ENCODE peak calls at places on chromosomes 7 and 10, in four cellular contexts. One of them, this sample, is unnamed.
A peak's percentile ranks its signal among the peaks of the same experiment; 100 is the strongest.

GRCh38 chr10:121411006-121411405 is 187.2 kb downstream of the FGFR2 start:
- DNase-seq in K562: no peak
- DNase-seq in H1: no peak
- DNase-seq in GM12878: no peak
- DNase-seq in this sample: no peak

GRCh38 chr10:117535752-117536358 is 6.7 kb upstream of the EMX2 start:
- DNase-seq in H1: no peak
- DNase-seq in K562: no peak
- DNase-seq in GM12878: no peak
- DNase-seq in this sample: no peak

GRCh38 chr7:13077466-13077865 is 390.0 kb downstream of the ARL4A start:
- DNase-seq in K562: no peak
- DNase-seq in H1: no peak
- DNase-seq in GM12878: no peak
- DNase-seq in this sample: no peak

GRCh38 chr10:42996588-42996987 is 80.3 kb upstream of the RET start:
- DNase-seq in K562: no peak
- DNase-seq in H1: no peak
- DNase-seq in GM12878: no peak
- DNase-seq in this sample: no peak

GRCh38 chr7:199465-200249 is 7.3 kb downstream of the FAM20C start:
- DNase-seq in GM12878: no peak
- DNase-seq in K562: no peak
- DNase-seq in H1: no peak
- DNase-seq in this sample: no peak

GRCh38 chr10:123996302-123996701 is 97.1 kb downstream of the CHST15 start:
- DNase-seq in GM12878: no peak
- DNase-seq in H1: no peak
- DNase-seq in K562: no peak
- DNase-seq in this sample: no peak

GRCh38 chr10:80539421-80539999 is 1.8 kb downstream of the SH2D4B start:
- DNase-seq in H1: no peak
- DNase-seq in GM12878: no peak
- DNase-seq in K562: no peak
- DNase-seq in this sample: no peak

GRCh38 chr10:17349717-17350116 is 104.7 kb downstream of the ST8SIA6 start:
- DNase-seq in H1: no peak
- DNase-seq in GM12878: no peak
- DNase-seq in K562: no peak
- DNase-seq in this sample: peak; percentile 21

GRCh38 chr7:10237306-10237705 is 736.4 kb upstream of the PHF14 start:
- DNase-seq in K562: no peak
- DNase-seq in GM12878: no peak
- DNase-seq in H1: no peak
- DNase-seq in this sample: peak; percentile 16

GRCh38 chr7:114428211-114428610 is 13.6 kb downstream of the FOXP2 start:
- DNase-seq in K562: no peak
- DNase-seq in H1: no peak
- DNase-seq in GM12878: no peak
- DNase-seq in this sample: no peak

GRCh38 chr10:74255800-74256422 is 104.9 kb downstream of the ADK start:
- DNase-seq in K562: no peak
- DNase-seq in GM12878: no peak
- DNase-seq in H1: no peak
- DNase-seq in this sample: no peak

GRCh38 chr10:93357680-93358079 is 124.5 kb downstream of the MYOF start:
- DNase-seq in K562: peak; percentile 26
- DNase-seq in H1: no peak
- DNase-seq in GM12878: no peak
- DNase-seq in this sample: no peak

GRCh38 chr7:130939285-130940095 is 205.5 kb upstream of the KLF14 start:
- DNase-seq in GM12878: no peak
- DNase-seq in K562: peak; percentile 33
- DNase-seq in H1: no peak
- DNase-seq in this sample: no peak

GRCh38 chr7:80941206-80941758 is 22.4 kb upstream of the SEMA3C start:
- DNase-seq in H1: no peak
- DNase-seq in K562: no peak
- DNase-seq in GM12878: no peak
- DNase-seq in this sample: no peak

GRCh38 chr10:49474901-49475300 is 64.0 kb downstream of the ERCC6 start:
- DNase-seq in K562: no peak
- DNase-seq in H1: no peak
- DNase-seq in GM12878: no peak
- DNase-seq in this sample: no peak

GRCh38 chr10:95906675-95907453 is 911 bp upstream of the CC2D2B start:
- DNase-seq in K562: peak; percentile 20
- DNase-seq in H1: no peak
- DNase-seq in GM12878: peak; percentile 25
- DNase-seq in this sample: peak; percentile 18

GRCh38 chr7:147833549-147833948 is 757.0 kb upstream of the C7orf33 start:
- DNase-seq in GM12878: no peak
- DNase-seq in H1: no peak
- DNase-seq in K562: no peak
- DNase-seq in this sample: no peak

GRCh38 chr10:11658801-11659368 is 47.4 kb upstream of the USP6NL start:
- DNase-seq in H1: no peak
- DNase-seq in GM12878: no peak
- DNase-seq in K562: no peak
- DNase-seq in this sample: no peak

GRCh38 chr7:48182736-48183369 is 11.6 kb downstream of the ABCA13 start:
- DNase-seq in K562: no peak
- DNase-seq in H1: no peak
- DNase-seq in GM12878: no peak
- DNase-seq in this sample: no peak

GRCh38 chr7:47661051-47661714 is 79.3 kb upstream of the TNS3 start:
- DNase-seq in H1: no peak
- DNase-seq in GM12878: no peak
- DNase-seq in K562: no peak
- DNase-seq in this sample: no peak

GRCh38 chr7:80095545-80095944 is 39.1 kb upstream of the GNAI1 start:
- DNase-seq in K562: no peak
- DNase-seq in H1: no peak
- DNase-seq in GM12878: no peak
- DNase-seq in this sample: no peak

GRCh38 chr10:90930070-90930837 is 9.4 kb upstream of the ANKRD1 start:
- DNase-seq in K562: no peak
- DNase-seq in H1: no peak
- DNase-seq in GM12878: no peak
- DNase-seq in this sample: no peak

GRCh38 chr7:132757778-132758177 is 181.5 kb upstream of the PLXNA4 start:
- DNase-seq in K562: no peak
- DNase-seq in H1: no peak
- DNase-seq in GM12878: no peak
- DNase-seq in this sample: no peak

GRCh38 chr7:132752431-132752830 is 176.2 kb upstream of the PLXNA4 start:
- DNase-seq in K562: no peak
- DNase-seq in GM12878: no peak
- DNase-seq in H1: no peak
- DNase-seq in this sample: no peak

GRCh38 chr7:132758983-132759382 is 182.7 kb upstream of the PLXNA4 start:
- DNase-seq in H1: no peak
- DNase-seq in GM12878: no peak
- DNase-seq in K562: no peak
- DNase-seq in this sample: no peak

GRCh38 chr7:132756482-132756990 is 180.3 kb upstream of the PLXNA4 start:
- DNase-seq in GM12878: no peak
- DNase-seq in H1: no peak
- DNase-seq in K562: no peak
- DNase-seq in this sample: no peak

GRCh38 chr7:132755538-132756481 is 179.5 kb upstream of the PLXNA4 start:
- DNase-seq in GM12878: no peak
- DNase-seq in K562: no peak
- DNase-seq in H1: no peak
- DNase-seq in this sample: no peak
- TF ChIP-seq EGR1 in GM12878: no peak
- TF ChIP-seq EGR1 in K562: no peak
- TF ChIP-seq EGR1 in H1: no peak
- TF ChIP-seq EGR1 in this sample: no peak

DNA sequence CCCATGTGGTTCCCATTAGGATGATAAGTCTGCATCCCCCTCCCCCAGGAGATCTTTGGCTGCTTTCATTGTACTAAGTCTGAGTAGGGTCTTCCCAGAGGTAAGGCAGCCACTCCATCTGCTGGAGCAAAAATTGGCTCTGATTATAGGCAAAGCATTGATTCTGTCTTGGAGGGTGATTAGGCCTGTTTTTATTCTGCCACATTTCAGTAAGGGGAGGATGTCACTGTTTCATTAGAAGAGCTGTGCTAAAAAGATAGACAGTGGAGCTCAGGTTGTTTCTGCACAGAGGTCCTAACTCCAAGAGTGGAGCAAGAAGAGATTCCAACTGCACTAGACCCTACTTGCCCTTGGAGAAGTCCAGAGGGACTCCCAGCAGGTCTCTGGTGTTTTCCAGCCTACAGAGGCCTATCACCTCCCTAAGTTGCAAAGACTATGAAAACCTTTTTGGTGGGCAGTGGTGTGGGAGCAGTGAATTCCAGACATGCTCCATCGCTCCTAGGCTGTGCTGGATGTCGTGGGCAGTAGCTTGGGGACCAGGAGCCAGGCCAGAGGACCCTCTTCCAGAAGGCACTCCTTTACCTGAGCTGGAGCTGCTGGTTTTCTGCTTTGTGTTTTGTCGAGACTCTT is 7.2 kb upstream of the HOXA2 start:
- DNase-seq in H1: no peak
- DNase-seq in K562: no peak
- DNase-seq in GM12878: no peak
- DNase-seq in this sample: no peak
- H3K4me2 ChIP-seq in H1: no peak overlapping the region
- H3K4me2 ChIP-seq in K562: no peak overlapping the region
- H3K4me2 ChIP-seq in GM12878: no peak overlapping the region
- H3K4me2 ChIP-seq in this sample: no peak overlapping the region

GRCh38 chr10:6174201-6174874 is 28.4 kb upstream of the PFKFB3 start:
- DNase-seq in GM12878: no peak
- DNase-seq in K562: no peak
- DNase-seq in H1: no peak
- DNase-seq in this sample: no peak

GRCh38 chr10:6170638-6171037 is 32.1 kb upstream of the PFKFB3 start:
- DNase-seq in H1: no peak
- DNase-seq in K562: no peak
- DNase-seq in GM12878: no peak
- DNase-seq in this sample: no peak

GRCh38 chr10:6175329-6176055 is 27.2 kb upstream of the PFKFB3 start:
- DNase-seq in K562: no peak
- DNase-seq in H1: no peak
- DNase-seq in GM12878: no peak
- DNase-seq in this sample: no peak

GRCh38 chr10:6171891-6172354 is 30.8 kb upstream of the PFKFB3 start:
- DNase-seq in K562: no peak
- DNase-seq in H1: no peak
- DNase-seq in GM12878: peak; percentile 24
- DNase-seq in this sample: no peak

DNA sequence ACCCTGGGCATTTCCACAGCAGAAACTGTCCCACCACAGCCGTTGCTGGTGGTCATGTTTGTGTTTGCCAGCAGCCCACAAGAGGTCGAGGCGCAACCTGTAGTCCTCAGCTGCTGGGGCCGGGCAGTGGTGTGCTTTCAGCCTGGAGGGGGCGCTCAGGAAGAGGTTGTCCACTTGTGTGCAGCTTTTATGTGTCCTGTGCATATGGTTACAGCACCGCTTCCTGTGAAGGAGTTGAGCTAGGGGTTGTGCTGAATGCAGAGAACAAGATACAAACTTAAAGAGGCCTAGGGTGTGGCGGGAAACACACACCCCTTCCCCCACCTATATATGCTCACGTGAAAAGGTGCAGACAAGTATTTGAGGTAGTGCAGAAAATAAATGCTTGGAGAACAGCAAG is 29.5 kb upstream of the PFKFB3 start:
- DNase-seq in K562: no peak
- DNase-seq in GM12878: no peak
- DNase-seq in H1: no peak
- DNase-seq in this sample: no peak
- TF ChIP-seq EGR1 in K562: no peak
- TF ChIP-seq EGR1 in GM12878: no peak
- TF ChIP-seq EGR1 in H1: no peak
- TF ChIP-seq EGR1 in this sample: no peak

GRCh38 chr10:119116326-119116951 is 12.5 kb downstream of the DENND10 start:
- DNase-seq in H1: no peak
- DNase-seq in GM12878: no peak
- DNase-seq in K562: no peak
- DNase-seq in this sample: no peak
- H3K4me2 ChIP-seq in H1: no peak overlapping the region
- H3K4me2 ChIP-seq in GM12878: no peak overlapping the region
- H3K4me2 ChIP-seq in K562: no peak overlapping the region
- H3K4me2 ChIP-seq in this sample: no peak overlapping the region

DNA sequence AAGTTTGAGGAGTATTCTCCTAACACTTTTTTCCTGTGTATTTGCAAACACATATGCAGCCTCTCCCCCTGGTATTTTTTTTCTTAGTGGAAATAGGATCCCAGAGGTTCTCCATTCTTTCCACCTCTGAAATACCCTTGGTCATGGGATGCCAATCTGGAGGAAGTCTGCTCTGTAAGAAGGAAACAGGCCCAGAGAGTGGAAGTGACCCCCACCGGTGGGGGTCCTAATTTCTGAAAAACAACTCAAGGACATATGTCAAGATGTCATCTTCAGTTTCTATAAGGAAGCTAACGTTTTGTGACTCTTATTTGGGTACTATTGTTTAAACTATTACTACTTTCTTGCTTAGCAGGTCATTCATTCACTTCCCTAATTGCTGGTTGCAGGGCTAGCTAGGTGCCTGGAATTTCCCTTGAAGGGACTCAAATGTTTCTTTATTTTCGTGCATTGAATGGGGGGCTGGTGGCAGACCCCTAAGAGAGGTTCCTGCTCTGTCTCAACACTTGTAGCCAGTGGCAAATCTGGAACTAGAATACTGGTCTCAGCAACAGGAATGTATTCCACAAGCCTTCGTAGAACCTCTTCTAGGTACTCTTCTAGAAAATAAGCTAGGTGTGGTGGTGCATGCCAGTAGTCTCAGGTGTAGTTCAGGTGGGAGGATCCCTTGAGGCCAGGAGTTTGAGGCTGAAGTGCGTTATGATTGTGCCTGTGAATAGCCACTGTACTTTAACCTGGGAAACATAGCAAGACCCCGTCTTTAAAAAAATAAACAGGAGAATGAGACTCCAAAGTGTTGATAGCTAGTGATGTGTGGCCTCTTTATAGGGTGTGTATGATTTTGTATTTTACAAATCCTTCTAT is 1.8 kb upstream of the ZNF775 start:
- DNase-seq in GM12878: no peak
- DNase-seq in K562: no peak
- DNase-seq in H1: no peak
- DNase-seq in this sample: no peak
- TF ChIP-seq EGR1 in GM12878: no peak
- TF ChIP-seq EGR1 in K562: no peak
- TF ChIP-seq EGR1 in H1: no peak
- TF ChIP-seq EGR1 in this sample: no peak

DNA sequence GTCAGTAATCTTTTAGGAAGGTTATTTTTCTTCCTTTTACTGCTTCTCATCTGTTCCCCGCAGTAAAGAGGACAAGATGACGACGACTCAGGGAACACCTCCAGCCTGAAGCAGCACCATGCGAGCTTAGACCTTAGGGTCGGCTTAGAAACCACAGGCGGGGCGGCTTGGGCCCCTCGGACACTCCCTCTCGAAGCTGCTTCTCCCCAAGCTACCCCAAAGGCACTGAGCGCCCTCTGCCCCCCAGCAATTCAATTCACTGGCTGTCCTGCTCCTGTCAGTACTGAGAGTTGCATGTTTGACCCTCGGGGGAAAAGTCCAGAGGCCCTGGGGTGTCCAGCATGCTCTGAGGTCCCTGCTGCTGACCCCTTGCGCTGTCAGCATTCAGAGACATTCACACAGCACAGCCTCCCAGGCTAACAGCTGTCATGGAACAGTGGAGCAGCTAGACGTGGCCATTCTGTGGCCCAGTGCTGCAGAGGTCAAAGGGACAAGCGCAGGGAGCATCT is 112.7 kb downstream of the EGFR start:
- DNase-seq in K562: no peak
- DNase-seq in GM12878: no peak
- DNase-seq in H1: no peak
- DNase-seq in this sample: no peak
- H3K4me2 ChIP-seq in K562: no peak overlapping the region
- H3K4me2 ChIP-seq in GM12878: no peak overlapping the region
- H3K4me2 ChIP-seq in H1: no peak overlapping the region
- H3K4me2 ChIP-seq in this sample: peak overlapping the region; percentile 70

This sample was measured in HCT116.